ENCODE peak calls at places on chromosome 2, in ten cellular contexts. One of them, this sample, is unnamed.
A peak's percentile ranks its signal among the peaks of the same experiment; 100 is the strongest.

GRCh38 chr2:263022-263738 is 652 bp downstream of the SH3YL1 start:
- DNase-seq in T-cell: no peak
- DNase-seq in lower lobe of right lung: no peak
- DNase-seq in stimulated activated CD8-positive, alpha-beta memory T cell treated with anti-CD3 and anti-CD28 coated beads, Interleukin-15, amount 100 ng/mL, for 4 hours: no peak
- DNase-seq in stimulated activated CD4-positive, alpha-beta T cell treated with anti-CD3 and anti-CD28 coated beads, Interleukin-2, amount 100 ng/mL, for 24 hours: no peak
- DNase-seq in HEK293T: no peak
- DNase-seq in H54: no peak
- DNase-seq in germinal center: no peak
- DNase-seq in fibroblast of pulmonary artery: no peak
- DNase-seq in T-helper 9 cell: no peak
- DNase-seq in this sample: no peak

GRCh38 chr2:74864728-74865722 is 31.1 kb downstream of the HK2 start:
- DNase-seq in T-cell: no peak
- DNase-seq in lower lobe of right lung: peak; percentile 68
- DNase-seq in stimulated activated CD8-positive, alpha-beta memory T cell treated with anti-CD3 and anti-CD28 coated beads, Interleukin-15, amount 100 ng/mL, for 4 hours: no peak
- DNase-seq in stimulated activated CD4-positive, alpha-beta T cell treated with anti-CD3 and anti-CD28 coated beads, Interleukin-2, amount 100 ng/mL, for 24 hours: no peak
- DNase-seq in HEK293T: no peak
- DNase-seq in H54: no peak
- DNase-seq in germinal center: no peak
- DNase-seq in fibroblast of pulmonary artery: peak; percentile 69
- DNase-seq in T-helper 9 cell: no peak
- DNase-seq in this sample: peak; percentile 55

GRCh38 chr2:231384970-231385369 is 10.5 kb upstream of the B3GNT7 start:
- DNase-seq in T-cell: no peak
- DNase-seq in lower lobe of right lung: no peak
- DNase-seq in stimulated activated CD8-positive, alpha-beta memory T cell treated with anti-CD3 and anti-CD28 coated beads, Interleukin-15, amount 100 ng/mL, for 4 hours: no peak
- DNase-seq in stimulated activated CD4-positive, alpha-beta T cell treated with anti-CD3 and anti-CD28 coated beads, Interleukin-2, amount 100 ng/mL, for 24 hours: no peak
- DNase-seq in HEK293T: no peak
- DNase-seq in H54: no peak
- DNase-seq in germinal center: no peak
- DNase-seq in fibroblast of pulmonary artery: no peak
- DNase-seq in T-helper 9 cell: no peak
- DNase-seq in this sample: no peak

GRCh38 chr2:81739971-81740370 is 1435.4 kb upstream of the LRRTM1 start:
- DNase-seq in T-cell: no peak
- DNase-seq in lower lobe of right lung: no peak
- DNase-seq in stimulated activated CD8-positive, alpha-beta memory T cell treated with anti-CD3 and anti-CD28 coated beads, Interleukin-15, amount 100 ng/mL, for 4 hours: no peak
- DNase-seq in stimulated activated CD4-positive, alpha-beta T cell treated with anti-CD3 and anti-CD28 coated beads, Interleukin-2, amount 100 ng/mL, for 24 hours: no peak
- DNase-seq in HEK293T: no peak
- DNase-seq in H54: no peak
- DNase-seq in germinal center: no peak
- DNase-seq in fibroblast of pulmonary artery: no peak
- DNase-seq in T-helper 9 cell: no peak
- DNase-seq in this sample: no peak

GRCh38 chr2:107809835-107810234 is 16.9 kb upstream of the RGPD4 start:
- DNase-seq in T-cell: no peak
- DNase-seq in lower lobe of right lung: no peak
- DNase-seq in stimulated activated CD8-positive, alpha-beta memory T cell treated with anti-CD3 and anti-CD28 coated beads, Interleukin-15, amount 100 ng/mL, for 4 hours: no peak
- DNase-seq in stimulated activated CD4-positive, alpha-beta T cell treated with anti-CD3 and anti-CD28 coated beads, Interleukin-2, amount 100 ng/mL, for 24 hours: no peak
- DNase-seq in HEK293T: no peak
- DNase-seq in H54: no peak
- DNase-seq in germinal center: no peak
- DNase-seq in fibroblast of pulmonary artery: no peak
- DNase-seq in T-helper 9 cell: no peak
- DNase-seq in this sample: no peak

GRCh38 chr2:105883911-105884694 is 139.4 kb downstream of the NCK2 start:
- DNase-seq in T-cell: no peak
- DNase-seq in lower lobe of right lung: no peak
- DNase-seq in stimulated activated CD8-positive, alpha-beta memory T cell treated with anti-CD3 and anti-CD28 coated beads, Interleukin-15, amount 100 ng/mL, for 4 hours: no peak
- DNase-seq in stimulated activated CD4-positive, alpha-beta T cell treated with anti-CD3 and anti-CD28 coated beads, Interleukin-2, amount 100 ng/mL, for 24 hours: no peak
- DNase-seq in HEK293T: no peak
- DNase-seq in H54: no peak
- DNase-seq in germinal center: no peak
- DNase-seq in fibroblast of pulmonary artery: no peak
- DNase-seq in T-helper 9 cell: no peak
- DNase-seq in this sample: no peak

GRCh38 chr2:217725409-217725808 is 277.4 kb downstream of the TNS1 start:
- DNase-seq in T-cell: no peak
- DNase-seq in lower lobe of right lung: no peak
- DNase-seq in stimulated activated CD8-positive, alpha-beta memory T cell treated with anti-CD3 and anti-CD28 coated beads, Interleukin-15, amount 100 ng/mL, for 4 hours: no peak
- DNase-seq in stimulated activated CD4-positive, alpha-beta T cell treated with anti-CD3 and anti-CD28 coated beads, Interleukin-2, amount 100 ng/mL, for 24 hours: no peak
- DNase-seq in HEK293T: no peak
- DNase-seq in H54: no peak
- DNase-seq in germinal center: no peak
- DNase-seq in fibroblast of pulmonary artery: no peak
- DNase-seq in T-helper 9 cell: no peak
- DNase-seq in this sample: no peak

GRCh38 chr2:191927319-191927867 is 80.5 kb upstream of the CAVIN2 start:
- DNase-seq in T-cell: no peak
- DNase-seq in lower lobe of right lung: peak; percentile 58
- DNase-seq in stimulated activated CD8-positive, alpha-beta memory T cell treated with anti-CD3 and anti-CD28 coated beads, Interleukin-15, amount 100 ng/mL, for 4 hours: no peak
- DNase-seq in stimulated activated CD4-positive, alpha-beta T cell treated with anti-CD3 and anti-CD28 coated beads, Interleukin-2, amount 100 ng/mL, for 24 hours: no peak
- DNase-seq in HEK293T: no peak
- DNase-seq in H54: peak; percentile 55
- DNase-seq in germinal center: no peak
- DNase-seq in fibroblast of pulmonary artery: peak; percentile 76
- DNase-seq in T-helper 9 cell: no peak
- DNase-seq in this sample: peak; percentile 92

GRCh38 chr2:10428355-10428754 is 19.8 kb downstream of the ODC1 start:
- DNase-seq in T-cell: no peak
- DNase-seq in lower lobe of right lung: no peak
- DNase-seq in stimulated activated CD8-positive, alpha-beta memory T cell treated with anti-CD3 and anti-CD28 coated beads, Interleukin-15, amount 100 ng/mL, for 4 hours: no peak
- DNase-seq in stimulated activated CD4-positive, alpha-beta T cell treated with anti-CD3 and anti-CD28 coated beads, Interleukin-2, amount 100 ng/mL, for 24 hours: no peak
- DNase-seq in HEK293T: no peak
- DNase-seq in H54: no peak
- DNase-seq in germinal center: no peak
- DNase-seq in fibroblast of pulmonary artery: no peak
- DNase-seq in T-helper 9 cell: no peak
- DNase-seq in this sample: no peak

GRCh38 chr2:197675711-197676188 is 363 bp upstream of the RFTN2 start:
- DNase-seq in T-cell: no peak
- DNase-seq in lower lobe of right lung: no peak
- DNase-seq in stimulated activated CD8-positive, alpha-beta memory T cell treated with anti-CD3 and anti-CD28 coated beads, Interleukin-15, amount 100 ng/mL, for 4 hours: no peak
- DNase-seq in stimulated activated CD4-positive, alpha-beta T cell treated with anti-CD3 and anti-CD28 coated beads, Interleukin-2, amount 100 ng/mL, for 24 hours: no peak
- DNase-seq in HEK293T: peak; percentile 23
- DNase-seq in H54: no peak
- DNase-seq in germinal center: no peak
- DNase-seq in fibroblast of pulmonary artery: peak; percentile 79
- DNase-seq in T-helper 9 cell: no peak
- DNase-seq in this sample: peak; percentile 73

GRCh38 chr2:70570041-70570661 is 16.5 kb upstream of the TGFA start:
- DNase-seq in T-cell: no peak
- DNase-seq in lower lobe of right lung: peak; percentile 53
- DNase-seq in stimulated activated CD8-positive, alpha-beta memory T cell treated with anti-CD3 and anti-CD28 coated beads, Interleukin-15, amount 100 ng/mL, for 4 hours: no peak
- DNase-seq in stimulated activated CD4-positive, alpha-beta T cell treated with anti-CD3 and anti-CD28 coated beads, Interleukin-2, amount 100 ng/mL, for 24 hours: no peak
- DNase-seq in HEK293T: no peak
- DNase-seq in H54: peak; percentile 55
- DNase-seq in germinal center: no peak
- DNase-seq in fibroblast of pulmonary artery: peak; percentile 18
- DNase-seq in T-helper 9 cell: no peak
- DNase-seq in this sample: no peak

GRCh38 chr2:239267411-239267941 is 133.3 kb downstream of the HDAC4 start:
- DNase-seq in T-cell: peak; percentile 93
- DNase-seq in lower lobe of right lung: peak; percentile 87
- DNase-seq in stimulated activated CD8-positive, alpha-beta memory T cell treated with anti-CD3 and anti-CD28 coated beads, Interleukin-15, amount 100 ng/mL, for 4 hours: peak; percentile 91
- DNase-seq in stimulated activated CD4-positive, alpha-beta T cell treated with anti-CD3 and anti-CD28 coated beads, Interleukin-2, amount 100 ng/mL, for 24 hours: peak; percentile 84
- DNase-seq in HEK293T: no peak
- DNase-seq in H54: peak; percentile 55
- DNase-seq in germinal center: peak; percentile 84
- DNase-seq in fibroblast of pulmonary artery: peak; percentile 82
- DNase-seq in T-helper 9 cell: peak; percentile 83
- DNase-seq in this sample: peak; percentile 80

GRCh38 chr2:100789361-100789760 is 30.6 kb upstream of the NPAS2 start:
- DNase-seq in T-cell: no peak
- DNase-seq in lower lobe of right lung: no peak
- DNase-seq in stimulated activated CD8-positive, alpha-beta memory T cell treated with anti-CD3 and anti-CD28 coated beads, Interleukin-15, amount 100 ng/mL, for 4 hours: no peak
- DNase-seq in stimulated activated CD4-positive, alpha-beta T cell treated with anti-CD3 and anti-CD28 coated beads, Interleukin-2, amount 100 ng/mL, for 24 hours: no peak
- DNase-seq in HEK293T: no peak
- DNase-seq in H54: no peak
- DNase-seq in germinal center: no peak
- DNase-seq in fibroblast of pulmonary artery: no peak
- DNase-seq in T-helper 9 cell: no peak
- DNase-seq in this sample: no peak

GRCh38 chr2:220962556-220962955 is 609.5 kb downstream of the EPHA4 start:
- DNase-seq in T-cell: no peak
- DNase-seq in lower lobe of right lung: no peak
- DNase-seq in stimulated activated CD8-positive, alpha-beta memory T cell treated with anti-CD3 and anti-CD28 coated beads, Interleukin-15, amount 100 ng/mL, for 4 hours: no peak
- DNase-seq in stimulated activated CD4-positive, alpha-beta T cell treated with anti-CD3 and anti-CD28 coated beads, Interleukin-2, amount 100 ng/mL, for 24 hours: no peak
- DNase-seq in HEK293T: no peak
- DNase-seq in H54: no peak
- DNase-seq in germinal center: no peak
- DNase-seq in fibroblast of pulmonary artery: peak; percentile 6
- DNase-seq in T-helper 9 cell: no peak
- DNase-seq in this sample: peak; percentile 52

GRCh38 chr2:946073-947005 is 4.3 kb upstream of the SNTG2 start:
- DNase-seq in T-cell: no peak
- DNase-seq in lower lobe of right lung: no peak
- DNase-seq in stimulated activated CD8-positive, alpha-beta memory T cell treated with anti-CD3 and anti-CD28 coated beads, Interleukin-15, amount 100 ng/mL, for 4 hours: no peak
- DNase-seq in stimulated activated CD4-positive, alpha-beta T cell treated with anti-CD3 and anti-CD28 coated beads, Interleukin-2, amount 100 ng/mL, for 24 hours: peak; percentile 27
- DNase-seq in HEK293T: no peak
- DNase-seq in H54: no peak
- DNase-seq in germinal center: no peak
- DNase-seq in fibroblast of pulmonary artery: no peak
- DNase-seq in T-helper 9 cell: no peak
- DNase-seq in this sample: no peak

GRCh38 chr2:180507028-180507427 is 473.4 kb upstream of the UBE2E3 start:
- DNase-seq in T-cell: no peak
- DNase-seq in lower lobe of right lung: no peak
- DNase-seq in stimulated activated CD8-positive, alpha-beta memory T cell treated with anti-CD3 and anti-CD28 coated beads, Interleukin-15, amount 100 ng/mL, for 4 hours: no peak
- DNase-seq in stimulated activated CD4-positive, alpha-beta T cell treated with anti-CD3 and anti-CD28 coated beads, Interleukin-2, amount 100 ng/mL, for 24 hours: no peak
- DNase-seq in HEK293T: no peak
- DNase-seq in H54: no peak
- DNase-seq in germinal center: no peak
- DNase-seq in fibroblast of pulmonary artery: peak; percentile 35
- DNase-seq in T-helper 9 cell: no peak
- DNase-seq in this sample: peak; percentile 17

GRCh38 chr2:174971868-174972781 is 33.1 kb downstream of the CHN1 start:
- DNase-seq in T-cell: no peak
- DNase-seq in lower lobe of right lung: no peak
- DNase-seq in stimulated activated CD8-positive, alpha-beta memory T cell treated with anti-CD3 and anti-CD28 coated beads, Interleukin-15, amount 100 ng/mL, for 4 hours: no peak
- DNase-seq in stimulated activated CD4-positive, alpha-beta T cell treated with anti-CD3 and anti-CD28 coated beads, Interleukin-2, amount 100 ng/mL, for 24 hours: no peak
- DNase-seq in HEK293T: no peak
- DNase-seq in H54: peak; percentile 26
- DNase-seq in germinal center: no peak
- DNase-seq in fibroblast of pulmonary artery: peak; percentile 83
- DNase-seq in T-helper 9 cell: no peak
- DNase-seq in this sample: peak; percentile 90

GRCh38 chr2:40352321-40353099 is 99.4 kb downstream of the SLC8A1 start:
- DNase-seq in T-cell: no peak
- DNase-seq in lower lobe of right lung: no peak
- DNase-seq in stimulated activated CD8-positive, alpha-beta memory T cell treated with anti-CD3 and anti-CD28 coated beads, Interleukin-15, amount 100 ng/mL, for 4 hours: no peak
- DNase-seq in stimulated activated CD4-positive, alpha-beta T cell treated with anti-CD3 and anti-CD28 coated beads, Interleukin-2, amount 100 ng/mL, for 24 hours: no peak
- DNase-seq in HEK293T: no peak
- DNase-seq in H54: no peak
- DNase-seq in germinal center: no peak
- DNase-seq in fibroblast of pulmonary artery: no peak
- DNase-seq in T-helper 9 cell: no peak
- DNase-seq in this sample: no peak

GRCh38 chr2:182444806-182445205 is 18.0 kb upstream of the PDE1A start:
- DNase-seq in T-cell: no peak
- DNase-seq in lower lobe of right lung: no peak
- DNase-seq in stimulated activated CD8-positive, alpha-beta memory T cell treated with anti-CD3 and anti-CD28 coated beads, Interleukin-15, amount 100 ng/mL, for 4 hours: no peak
- DNase-seq in stimulated activated CD4-positive, alpha-beta T cell treated with anti-CD3 and anti-CD28 coated beads, Interleukin-2, amount 100 ng/mL, for 24 hours: no peak
- DNase-seq in HEK293T: no peak
- DNase-seq in H54: no peak
- DNase-seq in germinal center: no peak
- DNase-seq in fibroblast of pulmonary artery: peak; percentile 57
- DNase-seq in T-helper 9 cell: no peak
- DNase-seq in this sample: peak; percentile 15

GRCh38 chr2:15158117-15158516 is 403.0 kb downstream of the NBAS start:
- DNase-seq in T-cell: no peak
- DNase-seq in lower lobe of right lung: no peak
- DNase-seq in stimulated activated CD8-positive, alpha-beta memory T cell treated with anti-CD3 and anti-CD28 coated beads, Interleukin-15, amount 100 ng/mL, for 4 hours: no peak
- DNase-seq in stimulated activated CD4-positive, alpha-beta T cell treated with anti-CD3 and anti-CD28 coated beads, Interleukin-2, amount 100 ng/mL, for 24 hours: no peak
- DNase-seq in HEK293T: no peak
- DNase-seq in H54: no peak
- DNase-seq in germinal center: no peak
- DNase-seq in fibroblast of pulmonary artery: no peak
- DNase-seq in T-helper 9 cell: no peak
- DNase-seq in this sample: no peak

GRCh38 chr2:99481941-99482340 is 7.9 kb downstream of the REV1 start:
- DNase-seq in T-cell: no peak
- DNase-seq in lower lobe of right lung: no peak
- DNase-seq in stimulated activated CD8-positive, alpha-beta memory T cell treated with anti-CD3 and anti-CD28 coated beads, Interleukin-15, amount 100 ng/mL, for 4 hours: no peak
- DNase-seq in stimulated activated CD4-positive, alpha-beta T cell treated with anti-CD3 and anti-CD28 coated beads, Interleukin-2, amount 100 ng/mL, for 24 hours: no peak
- DNase-seq in HEK293T: peak; percentile 60
- DNase-seq in H54: no peak
- DNase-seq in germinal center: no peak
- DNase-seq in fibroblast of pulmonary artery: peak; percentile 21
- DNase-seq in T-helper 9 cell: no peak
- DNase-seq in this sample: no peak

GRCh38 chr2:43950383-43951008 is 45.3 kb downstream of the LRPPRC start:
- DNase-seq in T-cell: peak; percentile 9
- DNase-seq in lower lobe of right lung: no peak
- DNase-seq in stimulated activated CD8-positive, alpha-beta memory T cell treated with anti-CD3 and anti-CD28 coated beads, Interleukin-15, amount 100 ng/mL, for 4 hours: no peak
- DNase-seq in stimulated activated CD4-positive, alpha-beta T cell treated with anti-CD3 and anti-CD28 coated beads, Interleukin-2, amount 100 ng/mL, for 24 hours: no peak
- DNase-seq in HEK293T: peak; percentile 10
- DNase-seq in H54: no peak
- DNase-seq in germinal center: peak; percentile 21
- DNase-seq in fibroblast of pulmonary artery: peak; percentile 61
- DNase-seq in T-helper 9 cell: no peak
- DNase-seq in this sample: peak; percentile 9

GRCh38 chr2:11852526-11853196 is 106.2 kb downstream of the LPIN1 start:
- DNase-seq in T-cell: no peak
- DNase-seq in lower lobe of right lung: no peak
- DNase-seq in stimulated activated CD8-positive, alpha-beta memory T cell treated with anti-CD3 and anti-CD28 coated beads, Interleukin-15, amount 100 ng/mL, for 4 hours: no peak
- DNase-seq in stimulated activated CD4-positive, alpha-beta T cell treated with anti-CD3 and anti-CD28 coated beads, Interleukin-2, amount 100 ng/mL, for 24 hours: no peak
- DNase-seq in HEK293T: no peak
- DNase-seq in H54: no peak
- DNase-seq in germinal center: no peak
- DNase-seq in fibroblast of pulmonary artery: no peak
- DNase-seq in T-helper 9 cell: no peak
- DNase-seq in this sample: no peak

This sample was measured in brain microvascular endothelial cell.